ENCODE peak calls at places on chromosomes 3 and 15, in six cellular contexts. M is stimulated activated CD4-positive, alpha-beta T cell treated with anti-CD3 and anti-CD28 coated beads, TNF-alpha, amount 100 ng/mL, for 24 hours; T is amygdala; I is fibroblast of lung; J is Jurkat, Clone E6-1; K is HEK293T. F is an unnamed sample.

GRCh38 chr3:127889461-127889863 is 25.6 kb upstream of the KBTBD12 start:
- DNase-seq in M (no peak), T (no peak), I (peak; percentile 80), J (no peak), K (peak; percentile 12), F (no peak)

GRCh38 chr3:16528581-16528993 is 15.1 kb upstream of the RFTN1 start:
- DNase-seq in M (no peak), T (no peak), I (no peak), J (no peak), K (no peak), F (no peak)

GRCh38 chr15:68640791-68641331 is 62.1 kb downstream of the CORO2B start:
- DNase-seq in M (no peak), T (no peak), I (no peak), J (no peak), K (no peak), F (no peak)

GRCh38 chr15:101692799-101693198 is 31.5 kb downstream of the TARS3 start:
- DNase-seq in M (no peak), T (no peak), I (no peak), J (no peak), K (no peak), F (no peak)

GRCh38 chr3:105368575-105369500 is 2.1 kb downstream of the ALCAM start:
- DNase-seq in M (peak; percentile 42), T (peak; percentile 66), I (peak; percentile 79), J (peak; percentile 64), K (peak; percentile 25), F (no peak)

GRCh38 chr3:64104691-64105101 is 81.4 kb upstream of the PSMD6 start:
- DNase-seq in M (no peak), T (no peak), I (peak; percentile 77), J (no peak), K (no peak), F (no peak)

GRCh38 chr3:149385617-149386298 is 8.3 kb upstream of the TM4SF1 start:
- DNase-seq in M (no peak), T (no peak), I (no peak), J (no peak), K (no peak), F (no peak)

GRCh38 chr3:101179637-101180036 is 140.7 kb downstream of the IMPG2 start:
- DNase-seq in M (no peak), T (no peak), I (peak; percentile 18), J (no peak), K (no peak), F (no peak)

GRCh38 chr3:127078626-127079025 is 95.7 kb downstream of the PLXNA1 start:
- DNase-seq in M (no peak), T (no peak), I (no peak), J (no peak), K (no peak), F (no peak)

GRCh38 chr3:192106528-192106927 is 620.8 kb downstream of the FGF12 start:
- DNase-seq in M (no peak), T (no peak), I (no peak), J (no peak), K (no peak), F (no peak)

F was measured in GM18507.